ENCODE peak calls at places on chromosome 11, in four cellular contexts. X, W, K and U are unnamed samples.

GRCh38 chr11:65307298-65308229 is 7.1 kb upstream of the CDC42EP2 start:
- DNase-seq in X (no peak), W (no peak), K (no peak), U (no peak)

GRCh38 chr11:105642870-105643269 is 33.0 kb downstream of the GRIA4 start:
- DNase-seq in X (no peak), W (no peak), K (no peak), U (no peak)

GRCh38 chr11:59216654-59217640 is 4.2 kb upstream of the MPEG1 start:
- DNase-seq in X (no peak), W (no peak), K (peak), U (no peak)

GRCh38 chr11:134566311-134566710 is 154.3 kb upstream of the B3GAT1 start:
- DNase-seq in X (no peak), W (no peak), K (no peak), U (no peak)

GRCh38 chr11:76419896-76420295 is 24.9 kb upstream of the EMSY start:
- DNase-seq in X (peak), W (peak), K (no peak), U (peak)

GRCh38 chr11:117366183-117366582 is 38.5 kb downstream of the CEP164 start:
- DNase-seq in X (no peak), W (no peak), K (no peak), U (no peak)

GRCh38 chr11:18236664-18237356 is at the start of gene SAA4:
- DNase-seq in X (no peak), W (peak), K (no peak), U (no peak)

GRCh38 chr11:100860318-100860896 is 173.3 kb downstream of the ARHGAP42 start:
- DNase-seq in X (no peak), W (no peak), K (no peak), U (peak)

GRCh38 chr11:103202048-103202651 is 92.9 kb downstream of the DYNC2H1 start:
- DNase-seq in X (peak), W (peak), K (no peak), U (peak)

GRCh38 chr11:130924750-130925149 is 8.5 kb upstream of the SNX19 start:
- DNase-seq in X (no peak), W (no peak), K (no peak), U (no peak)

GRCh38 chr11:104146421-104146820 is 17.5 kb downstream of the PDGFD start:
- DNase-seq in X (no peak), W (no peak), K (no peak), U (no peak)

GRCh38 chr11:81687057-81687456 is 1046.6 kb downstream of the FAM181B start:
- DNase-seq in X (no peak), W (no peak), K (no peak), U (no peak)

GRCh38 chr11:100932474-100933100 is 197.0 kb downstream of the PGR start:
- DNase-seq in X (peak), W (peak), K (no peak), U (peak)

GRCh38 chr11:134727204-134727603 is 315.2 kb upstream of the B3GAT1 start:
- DNase-seq in X (peak), W (no peak), K (no peak), U (no peak)

GRCh38 chr11:9849384-9849783 is 185.5 kb downstream of the SWAP70 start:
- DNase-seq in X (no peak), W (no peak), K (no peak), U (no peak)

GRCh38 chr11:44889266-44889665 is 61.4 kb downstream of the TP53I11 start:
- DNase-seq in X (no peak), W (no peak), K (no peak), U (no peak)

GRCh38 chr11:36110698-36111410 is 167.0 kb downstream of the LDLRAD3 start:
- DNase-seq in X (no peak), W (no peak), K (no peak), U (no peak)

GRCh38 chr11:64859542-64860414 is 15.3 kb upstream of the CDC42BPG start:
- DNase-seq in X (no peak), W (no peak), K (peak), U (no peak)

GRCh38 chr11:129247129-129247528 is 55.0 kb upstream of the ARHGAP32 start:
- DNase-seq in X (no peak), W (no peak), K (no peak), U (no peak)

GRCh38 chr11:93287434-93287833 is 43.1 kb upstream of the DEUP1 start:
- DNase-seq in X (no peak), W (no peak), K (no peak), U (no peak)

GRCh38 chr11:116432301-116432700 is 340.5 kb downstream of the BUD13 start:
- DNase-seq in X (no peak), W (no peak), K (no peak), U (no peak)

GRCh38 chr11:27248430-27249207 is 114.4 kb downstream of the CCDC34 start:
- DNase-seq in X (no peak), W (peak), K (no peak), U (peak)

GRCh38 chr11:117335399-117335798 is 7.7 kb downstream of the CEP164 start:
- DNase-seq in X (no peak), W (no peak), K (no peak), U (no peak)

GRCh38 chr11:134668076-134668475 is 256.0 kb upstream of the B3GAT1 start:
- DNase-seq in X (no peak), W (no peak), K (no peak), U (no peak)

GRCh38 chr11:102940714-102941588 is 14.6 kb downstream of the MMP13 start:
- DNase-seq in X (peak), W (peak), K (peak), U (peak)

GRCh38 chr11:134449713-134450112 is 37.7 kb upstream of the B3GAT1 start:
- DNase-seq in X (no peak), W (no peak), K (no peak), U (peak)

GRCh38 chr11:34065505-34066203 is 14.1 kb downstream of the CAPRIN1 start:
- DNase-seq in X (no peak), W (no peak), K (no peak), U (peak)

GRCh38 chr11:34915136-34916013 is 804 bp downstream of the APIP start:
- DNase-seq in X (peak), W (no peak), K (no peak), U (no peak)

GRCh38 chr11:12508151-12508740 is 130.9 kb downstream of the PARVA start:
- DNase-seq in X (no peak), W (no peak), K (no peak), U (no peak)

GRCh38 chr11:134014502-134014901 is 54.4 kb upstream of the JAM3 start:
- DNase-seq in X (peak), W (no peak), K (no peak), U (peak)

GRCh38 chr11:64743591-64744543 is at the start of gene RASGRP2:
- DNase-seq in X (peak), W (peak), K (no peak), U (peak)

GRCh38 chr11:46112961-46113617 is 8.2 kb downstream of the PHF21A start:
- DNase-seq in X (peak), W (peak), K (no peak), U (peak)

GRCh38 chr11:108666373-108666772 is 1.5 kb downstream of the DDX10 start:
- DNase-seq in X (no peak), W (peak), K (no peak), U (peak)

GRCh38 chr11:108672113-108672512 is 7.2 kb downstream of the DDX10 start:
- DNase-seq in X (peak), W (no peak), K (no peak), U (peak)

GRCh38 chr11:108669711-108670110 is 4.8 kb downstream of the DDX10 start:
- DNase-seq in X (no peak), W (no peak), K (no peak), U (no peak)

GRCh38 chr11:108669261-108669660 is 4.4 kb downstream of the DDX10 start:
- DNase-seq in X (no peak), W (no peak), K (no peak), U (no peak)

GRCh38 chr11:108670381-108670930 is 5.6 kb downstream of the DDX10 start:
- DNase-seq in X (no peak), W (no peak), K (no peak), U (peak)
- TF ChIP-seq JUNB in X (no peak), W (no peak), K (no peak), U (no peak)

DNA sequence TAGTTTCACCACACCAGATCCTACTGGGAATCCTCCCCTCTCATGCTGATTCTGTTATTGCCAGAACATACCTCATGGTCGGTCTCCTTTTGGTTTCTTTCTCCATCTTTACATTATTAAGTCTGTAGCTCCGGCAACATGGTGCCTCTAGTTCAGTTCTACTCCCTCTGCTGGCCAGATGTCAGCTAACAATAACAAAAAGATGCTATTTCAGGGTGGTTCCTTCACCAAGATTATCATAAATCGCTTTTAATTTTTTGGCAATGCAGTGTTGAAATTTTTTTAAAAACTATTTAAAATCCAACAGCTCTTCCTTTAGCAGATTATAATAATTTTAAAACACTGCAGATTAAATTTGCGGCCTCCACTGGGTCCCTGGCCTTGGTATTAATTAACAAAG is 492.8 kb upstream of the KIRREL3 start:
- DNase-seq in X (no peak), W (no peak), K (no peak), U (peak)
- TF ChIP-seq CTCF in X (peak), W (no peak), K (peak), U (peak)

GRCh38 chr11:74824285-74824982 is 75.8 kb downstream of the RNF169 start:
- DNase-seq in X (no peak), W (no peak), K (no peak), U (no peak)

GRCh38 chr11:74822187-74822586 is 73.5 kb downstream of the RNF169 start:
- DNase-seq in X (no peak), W (no peak), K (no peak), U (no peak)

GRCh38 chr11:74818283-74818946 is 69.8 kb downstream of the RNF169 start:
- DNase-seq in X (peak), W (no peak), K (no peak), U (no peak)

GRCh38 chr11:74819400-74819799 is 70.8 kb downstream of the RNF169 start:
- DNase-seq in X (no peak), W (peak), K (no peak), U (no peak)

GRCh38 chr11:74820763-74821162 is 72.1 kb downstream of the RNF169 start:
- DNase-seq in X (no peak), W (peak), K (no peak), U (no peak)
- TF ChIP-seq POLR2AphosphoS5 in X (no peak), W (no peak), K (no peak), U (no peak)

DNA sequence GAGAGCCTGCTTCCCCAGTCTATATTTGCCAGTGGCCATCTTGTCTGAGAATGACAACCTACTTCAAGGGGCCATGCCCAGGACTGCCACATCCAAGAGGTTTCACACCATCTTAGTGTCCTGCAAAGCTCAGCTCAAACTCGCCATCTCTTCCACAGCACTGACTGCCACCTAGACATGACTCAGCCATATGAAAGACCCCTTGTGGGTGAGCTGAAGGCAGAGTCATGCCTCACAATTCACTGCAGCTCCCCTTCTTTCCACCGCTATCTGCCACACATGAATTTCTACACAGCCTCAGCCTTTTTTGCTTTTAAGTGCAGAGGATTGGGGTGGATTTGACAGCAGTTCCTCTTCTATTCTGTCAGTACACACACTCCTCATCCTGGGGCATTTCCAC is 127.5 kb downstream of the GALNT18 start:
- DNase-seq in X (no peak), W (no peak), K (no peak), U (no peak)
- TF ChIP-seq JUNB in X (no peak), W (no peak), K (no peak), U (no peak)

GRCh38 chr11:68303083-68303482 is 9.3 kb upstream of the LRP5 start:
- DNase-seq in X (no peak), W (no peak), K (no peak), U (no peak)
- TF ChIP-seq CTCF in X (no peak), W (no peak), K (no peak), U (no peak)